ENCODE peak calls at places on chromosomes 7 and 10, in four cellular contexts. One of them, this sample, is unnamed.

GRCh38 chr10:96496281-96496925 is 17.3 kb downstream of the TLL2 start:
- DNase-seq in OCI-LY7: no peak
- DNase-seq in mesendoderm: peak; percentile 54
- DNase-seq in GM12891: no peak
- DNase-seq in this sample: peak; percentile 60

GRCh38 chr10:45427305-45427955 is 53.4 kb downstream of the ALOX5 start:
- DNase-seq in mesendoderm: no peak
- DNase-seq in OCI-LY7: no peak
- DNase-seq in GM12891: no peak
- DNase-seq in this sample: peak; percentile 54

GRCh38 chr10:112435013-112435619 is 11.6 kb downstream of the ZDHHC6 start:
- DNase-seq in OCI-LY7: peak; percentile 45
- DNase-seq in mesendoderm: peak; percentile 24
- DNase-seq in GM12891: no peak
- DNase-seq in this sample: no peak

GRCh38 chr7:106313456-106313891 is 28.7 kb upstream of the NAMPT start:
- DNase-seq in GM12891: no peak
- DNase-seq in mesendoderm: no peak
- DNase-seq in OCI-LY7: no peak
- DNase-seq in this sample: no peak

GRCh38 chr10:50439806-50440205 is 183.9 kb downstream of the SGMS1 start:
- DNase-seq in mesendoderm: no peak
- DNase-seq in OCI-LY7: no peak
- DNase-seq in GM12891: no peak
- DNase-seq in this sample: no peak

GRCh38 chr7:152136623-152137022 is 111.1 kb downstream of the GALNT11 start:
- DNase-seq in OCI-LY7: no peak
- DNase-seq in mesendoderm: peak; percentile 8
- DNase-seq in GM12891: no peak
- DNase-seq in this sample: no peak

GRCh38 chr10:131142446-131143380 is 168.8 kb downstream of the TCERG1L start:
- DNase-seq in GM12891: no peak
- DNase-seq in OCI-LY7: no peak
- DNase-seq in mesendoderm: peak; percentile 16
- DNase-seq in this sample: peak; percentile 82

GRCh38 chr7:132488634-132489302 is 87.5 kb downstream of the PLXNA4 start:
- DNase-seq in mesendoderm: no peak
- DNase-seq in GM12891: no peak
- DNase-seq in OCI-LY7: no peak
- DNase-seq in this sample: no peak

GRCh38 chr7:110623436-110623835 is 467.5 kb upstream of the LRRN3 start:
- DNase-seq in mesendoderm: peak; percentile 16
- DNase-seq in OCI-LY7: no peak
- DNase-seq in GM12891: no peak
- DNase-seq in this sample: no peak

GRCh38 chr7:134307320-134307719 is 9.4 kb downstream of the SLC35B4 start:
- DNase-seq in OCI-LY7: no peak
- DNase-seq in mesendoderm: no peak
- DNase-seq in GM12891: no peak
- DNase-seq in this sample: no peak

GRCh38 chr10:35203744-35204143 is 77.1 kb downstream of the CREM start:
- DNase-seq in GM12891: no peak
- DNase-seq in OCI-LY7: no peak
- DNase-seq in mesendoderm: no peak
- DNase-seq in this sample: no peak

GRCh38 chr10:86711957-86712708 is 43.8 kb downstream of the LDB3 start:
- DNase-seq in mesendoderm: peak; percentile 76
- DNase-seq in OCI-LY7: peak; percentile 41
- DNase-seq in GM12891: peak; percentile 78
- DNase-seq in this sample: peak; percentile 91

GRCh38 chr10:116777006-116777405 is 34.6 kb upstream of the HSPA12A start:
- DNase-seq in mesendoderm: no peak
- DNase-seq in OCI-LY7: no peak
- DNase-seq in GM12891: no peak
- DNase-seq in this sample: no peak

GRCh38 chr10:122931088-122931958 is 20.9 kb downstream of the FAM24A start:
- DNase-seq in OCI-LY7: no peak
- DNase-seq in GM12891: no peak
- DNase-seq in mesendoderm: no peak
- DNase-seq in this sample: no peak

GRCh38 chr10:89337493-89337892 is 9.7 kb downstream of the IFIT3 start:
- DNase-seq in mesendoderm: peak; percentile 89
- DNase-seq in OCI-LY7: no peak
- DNase-seq in GM12891: no peak
- DNase-seq in this sample: no peak